ENCODE peak calls at places on chromosomes 2 and 18, in seven cellular contexts. One of them, this sample, is unnamed.

GRCh38 chr2:222862915-222863544 is 2.2 kb downstream of the ACSL3 start:
- DNase-seq in CD8-positive, alpha-beta T cell: no peak
- DNase-seq in HCT116: no peak
- DNase-seq in DND-41: no peak
- DNase-seq in heart right ventricle: no peak
- DNase-seq in GM06990: no peak
- DNase-seq in cardiac muscle cell: no peak
- DNase-seq in this sample: no peak

GRCh38 chr2:151297882-151298281 is 8.4 kb upstream of the NMI start:
- DNase-seq in CD8-positive, alpha-beta T cell: no peak
- DNase-seq in GM06990: no peak
- DNase-seq in heart right ventricle: no peak
- DNase-seq in cardiac muscle cell: no peak
- DNase-seq in HCT116: no peak
- DNase-seq in DND-41: no peak
- DNase-seq in this sample: no peak

GRCh38 chr2:109702250-109702985 is 88.3 kb downstream of the SOWAHC start:
- DNase-seq in CD8-positive, alpha-beta T cell: no peak
- DNase-seq in GM06990: no peak
- DNase-seq in HCT116: peak; percentile 22
- DNase-seq in cardiac muscle cell: no peak
- DNase-seq in heart right ventricle: no peak
- DNase-seq in DND-41: no peak
- DNase-seq in this sample: peak; percentile 79

GRCh38 chr2:220966636-220967035 is 605.5 kb downstream of the EPHA4 start:
- DNase-seq in heart right ventricle: no peak
- DNase-seq in DND-41: no peak
- DNase-seq in GM06990: no peak
- DNase-seq in CD8-positive, alpha-beta T cell: no peak
- DNase-seq in cardiac muscle cell: no peak
- DNase-seq in HCT116: no peak
- DNase-seq in this sample: peak; percentile 89

GRCh38 chr2:198098918-198099317 is 294.5 kb downstream of the PLCL1 start:
- DNase-seq in HCT116: no peak
- DNase-seq in GM06990: no peak
- DNase-seq in CD8-positive, alpha-beta T cell: no peak
- DNase-seq in DND-41: no peak
- DNase-seq in cardiac muscle cell: no peak
- DNase-seq in heart right ventricle: no peak
- DNase-seq in this sample: peak; percentile 18

GRCh38 chr2:230692760-230693159 is 19.9 kb upstream of the CAB39 start:
- DNase-seq in CD8-positive, alpha-beta T cell: no peak
- DNase-seq in cardiac muscle cell: no peak
- DNase-seq in HCT116: no peak
- DNase-seq in DND-41: no peak
- DNase-seq in GM06990: no peak
- DNase-seq in heart right ventricle: no peak
- DNase-seq in this sample: no peak

GRCh38 chr2:119744335-119744939 is 15.3 kb upstream of the PTPN4 start:
- DNase-seq in GM06990: no peak
- DNase-seq in cardiac muscle cell: no peak
- DNase-seq in CD8-positive, alpha-beta T cell: no peak
- DNase-seq in heart right ventricle: no peak
- DNase-seq in HCT116: peak; percentile 49
- DNase-seq in DND-41: no peak
- DNase-seq in this sample: peak; percentile 70

GRCh38 chr2:239396881-239397681 is 3.7 kb downstream of the HDAC4 start:
- DNase-seq in HCT116: no peak
- DNase-seq in heart right ventricle: no peak
- DNase-seq in GM06990: no peak
- DNase-seq in cardiac muscle cell: peak; percentile 10
- DNase-seq in CD8-positive, alpha-beta T cell: peak; percentile 41
- DNase-seq in DND-41: peak; percentile 74
- DNase-seq in this sample: no peak

GRCh38 chr2:84963692-84964405 is 7.1 kb upstream of the KCMF1 start:
- DNase-seq in CD8-positive, alpha-beta T cell: no peak
- DNase-seq in GM06990: no peak
- DNase-seq in HCT116: no peak
- DNase-seq in DND-41: no peak
- DNase-seq in heart right ventricle: no peak
- DNase-seq in cardiac muscle cell: no peak
- DNase-seq in this sample: no peak

GRCh38 chr2:215441560-215442391 is 5.9 kb upstream of the FN1 start:
- DNase-seq in HCT116: no peak
- DNase-seq in GM06990: no peak
- DNase-seq in cardiac muscle cell: no peak
- DNase-seq in DND-41: no peak
- DNase-seq in heart right ventricle: no peak
- DNase-seq in CD8-positive, alpha-beta T cell: no peak
- DNase-seq in this sample: peak; percentile 56

GRCh38 chr2:105261061-105261460 is 19.5 kb downstream of the GPR45 start:
- DNase-seq in DND-41: no peak
- DNase-seq in GM06990: no peak
- DNase-seq in HCT116: no peak
- DNase-seq in CD8-positive, alpha-beta T cell: no peak
- DNase-seq in heart right ventricle: no peak
- DNase-seq in cardiac muscle cell: no peak
- DNase-seq in this sample: peak; percentile 83

GRCh38 chr2:241314181-241314932 is 1.1 kb downstream of the HDLBP start:
- DNase-seq in DND-41: no peak
- DNase-seq in GM06990: no peak
- DNase-seq in CD8-positive, alpha-beta T cell: no peak
- DNase-seq in cardiac muscle cell: no peak
- DNase-seq in heart right ventricle: no peak
- DNase-seq in HCT116: peak; percentile 8
- DNase-seq in this sample: no peak

GRCh38 chr18:9417081-9417841 is 58.1 kb upstream of the RALBP1 start:
- DNase-seq in GM06990: no peak
- DNase-seq in CD8-positive, alpha-beta T cell: no peak
- DNase-seq in DND-41: no peak
- DNase-seq in HCT116: no peak
- DNase-seq in heart right ventricle: peak; percentile 35
- DNase-seq in cardiac muscle cell: no peak
- DNase-seq in this sample: peak; percentile 69

GRCh38 chr2:140929866-140930265 is 1201.0 kb downstream of the LRP1B start:
- DNase-seq in DND-41: no peak
- DNase-seq in cardiac muscle cell: no peak
- DNase-seq in CD8-positive, alpha-beta T cell: no peak
- DNase-seq in heart right ventricle: no peak
- DNase-seq in HCT116: no peak
- DNase-seq in GM06990: no peak
- DNase-seq in this sample: no peak

GRCh38 chr18:58502628-58503027 is 126.3 kb downstream of the ALPK2 start:
- DNase-seq in DND-41: no peak
- DNase-seq in CD8-positive, alpha-beta T cell: no peak
- DNase-seq in HCT116: no peak
- DNase-seq in GM06990: no peak
- DNase-seq in cardiac muscle cell: no peak
- DNase-seq in heart right ventricle: no peak
- DNase-seq in this sample: no peak

GRCh38 chr18:25134858-25135257 is 217.1 kb downstream of the ZNF521 start:
- DNase-seq in cardiac muscle cell: no peak
- DNase-seq in GM06990: no peak
- DNase-seq in DND-41: no peak
- DNase-seq in heart right ventricle: no peak
- DNase-seq in CD8-positive, alpha-beta T cell: no peak
- DNase-seq in HCT116: no peak
- DNase-seq in this sample: no peak

GRCh38 chr2:59936031-59936430 is 617.4 kb downstream of the BCL11A start:
- DNase-seq in heart right ventricle: no peak
- DNase-seq in CD8-positive, alpha-beta T cell: no peak
- DNase-seq in DND-41: no peak
- DNase-seq in GM06990: no peak
- DNase-seq in cardiac muscle cell: no peak
- DNase-seq in HCT116: no peak
- DNase-seq in this sample: no peak

GRCh38 chr2:172743143-172743542 is 7.5 kb downstream of the RAPGEF4 start:
- DNase-seq in cardiac muscle cell: no peak
- DNase-seq in GM06990: no peak
- DNase-seq in CD8-positive, alpha-beta T cell: no peak
- DNase-seq in DND-41: no peak
- DNase-seq in HCT116: no peak
- DNase-seq in heart right ventricle: no peak
- DNase-seq in this sample: no peak

DNA sequence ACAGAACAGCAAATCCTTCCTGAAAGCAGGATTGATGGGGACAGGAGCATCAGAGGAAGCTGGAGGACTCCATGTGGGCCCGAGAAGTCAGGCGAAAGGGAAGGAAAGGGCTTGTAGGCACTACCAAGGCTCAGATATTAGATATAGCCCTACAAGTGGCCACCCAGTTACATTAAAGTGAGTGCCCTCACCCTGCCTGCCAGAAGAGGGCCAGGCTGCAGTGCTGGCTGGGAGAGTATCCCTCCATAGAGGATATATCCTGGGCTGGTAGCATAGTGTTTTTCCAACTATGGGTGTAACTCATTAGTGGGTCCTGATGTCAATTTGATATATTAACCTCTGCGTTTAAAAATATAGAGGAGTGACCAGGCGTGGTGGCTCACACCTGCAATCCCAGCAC is 285.2 kb downstream of the MYCN start:
- DNase-seq in GM06990: no peak
- DNase-seq in heart right ventricle: no peak
- DNase-seq in HCT116: no peak
- DNase-seq in CD8-positive, alpha-beta T cell: no peak
- DNase-seq in cardiac muscle cell: no peak
- DNase-seq in DND-41: no peak
- DNase-seq in this sample: no peak
- TF ChIP-seq CTCF in GM06990: no peak
- TF ChIP-seq CTCF in heart right ventricle: no peak
- TF ChIP-seq CTCF in HCT116: no peak
- TF ChIP-seq CTCF in CD8-positive, alpha-beta T cell: no peak
- TF ChIP-seq CTCF in cardiac muscle cell: no peak
- TF ChIP-seq CTCF in DND-41: no peak
- TF ChIP-seq CTCF in this sample: no peak

GRCh38 chr2:176639016-176639343 is 369.7 kb downstream of the MTX2 start:
- DNase-seq in GM06990: no peak
- DNase-seq in DND-41: no peak
- DNase-seq in cardiac muscle cell: no peak
- DNase-seq in HCT116: no peak
- DNase-seq in heart right ventricle: no peak
- DNase-seq in CD8-positive, alpha-beta T cell: no peak
- DNase-seq in this sample: no peak

GRCh38 chr2:176645494-176645893 is 376.3 kb downstream of the MTX2 start:
- DNase-seq in GM06990: no peak
- DNase-seq in HCT116: no peak
- DNase-seq in CD8-positive, alpha-beta T cell: no peak
- DNase-seq in cardiac muscle cell: no peak
- DNase-seq in heart right ventricle: no peak
- DNase-seq in DND-41: no peak
- DNase-seq in this sample: no peak

GRCh38 chr2:176641436-176641835 is 372.2 kb downstream of the MTX2 start:
- DNase-seq in HCT116: no peak
- DNase-seq in GM06990: no peak
- DNase-seq in DND-41: no peak
- DNase-seq in CD8-positive, alpha-beta T cell: no peak
- DNase-seq in cardiac muscle cell: no peak
- DNase-seq in heart right ventricle: no peak
- DNase-seq in this sample: no peak

GRCh38 chr2:176643711-176644110 is 374.5 kb downstream of the MTX2 start:
- DNase-seq in CD8-positive, alpha-beta T cell: no peak
- DNase-seq in cardiac muscle cell: no peak
- DNase-seq in HCT116: no peak
- DNase-seq in DND-41: no peak
- DNase-seq in GM06990: no peak
- DNase-seq in heart right ventricle: no peak
- DNase-seq in this sample: no peak

DNA sequence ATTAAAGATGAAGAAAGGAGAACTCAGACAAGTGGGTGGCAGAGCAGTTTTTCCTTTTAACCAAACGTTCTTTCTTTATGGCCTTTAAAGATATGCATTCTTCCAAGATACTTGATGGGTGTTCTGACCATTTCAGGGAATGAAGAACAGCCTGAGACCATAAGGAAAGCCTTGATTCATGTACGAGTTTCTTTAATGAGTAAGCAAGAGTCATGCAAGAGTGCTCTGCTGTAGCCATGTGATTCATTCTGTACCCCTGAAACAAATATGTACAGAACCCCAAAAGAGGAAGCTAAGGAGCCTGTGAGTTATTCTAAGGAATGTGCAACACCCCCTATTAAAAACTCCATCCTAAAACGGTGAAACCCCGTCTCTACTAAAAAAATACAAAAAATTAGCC is 372.8 kb downstream of the MTX2 start:
- DNase-seq in CD8-positive, alpha-beta T cell: no peak
- DNase-seq in GM06990: peak; percentile 30
- DNase-seq in heart right ventricle: no peak
- DNase-seq in DND-41: no peak
- DNase-seq in HCT116: no peak
- DNase-seq in cardiac muscle cell: no peak
- DNase-seq in this sample: peak; percentile 96
- H3K27me3 ChIP-seq in CD8-positive, alpha-beta T cell: peaks cover 21% of the 10 kb centered on the region
- H3K27me3 ChIP-seq in GM06990: no peaks in the 10 kb centered on the region
- H3K27me3 ChIP-seq in heart right ventricle: peaks cover 12% of the 10 kb centered on the region
- H3K27me3 ChIP-seq in DND-41: peaks cover 4% of the 10 kb centered on the region
- H3K27me3 ChIP-seq in HCT116: no peaks in the 10 kb centered on the region
- H3K27me3 ChIP-seq in cardiac muscle cell: peaks cover 96% of the 10 kb centered on the region
- H3K27me3 ChIP-seq in this sample: no peaks in the 10 kb centered on the region

GRCh38 chr2:150140777-150141176 is 346.7 kb downstream of the RND3 start:
- DNase-seq in GM06990: no peak
- DNase-seq in HCT116: no peak
- DNase-seq in heart right ventricle: no peak
- DNase-seq in cardiac muscle cell: no peak
- DNase-seq in CD8-positive, alpha-beta T cell: no peak
- DNase-seq in DND-41: no peak
- DNase-seq in this sample: no peak
- H3K4me3 ChIP-seq in GM06990: no peak overlapping the region
- H3K4me3 ChIP-seq in HCT116: no peak overlapping the region
- H3K4me3 ChIP-seq in heart right ventricle: no peak overlapping the region
- H3K4me3 ChIP-seq in cardiac muscle cell: no peak overlapping the region
- H3K4me3 ChIP-seq in CD8-positive, alpha-beta T cell: no peak overlapping the region
- H3K4me3 ChIP-seq in DND-41: no peak overlapping the region
- H3K4me3 ChIP-seq in this sample: no peak overlapping the region

DNA sequence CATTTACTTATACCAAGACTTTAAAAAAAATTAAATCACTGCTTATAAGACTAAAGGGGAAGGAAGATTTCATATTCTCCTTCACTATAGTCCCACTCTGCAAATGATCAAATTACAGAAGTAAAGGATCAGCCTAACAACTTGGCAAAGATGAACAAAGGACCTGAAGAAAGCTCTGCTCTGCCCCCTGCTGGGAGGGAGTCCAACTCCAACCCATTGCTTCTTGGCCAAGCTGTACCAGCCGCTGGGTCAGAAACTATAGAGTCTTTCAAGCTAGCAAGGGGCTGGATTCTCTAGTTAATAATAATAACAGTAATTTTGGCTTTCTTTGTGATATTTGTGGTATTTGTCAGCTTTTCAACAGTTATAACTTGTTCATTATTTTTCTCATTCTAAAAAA is 927.0 kb upstream of the CRIM1 start:
- DNase-seq in CD8-positive, alpha-beta T cell: no peak
- DNase-seq in heart right ventricle: peak; percentile 15
- DNase-seq in cardiac muscle cell: peak; percentile 63
- DNase-seq in GM06990: no peak
- DNase-seq in DND-41: peak; percentile 24
- DNase-seq in HCT116: no peak
- DNase-seq in this sample: no peak
- TF ChIP-seq CTCF in CD8-positive, alpha-beta T cell: no peak
- TF ChIP-seq CTCF in heart right ventricle: peak; percentile 31
- TF ChIP-seq CTCF in cardiac muscle cell: peak; percentile 28
- TF ChIP-seq CTCF in GM06990: peak; percentile 73
- TF ChIP-seq CTCF in DND-41: peak; percentile 61
- TF ChIP-seq CTCF in HCT116: peak; percentile 41
- TF ChIP-seq CTCF in this sample: peak; percentile 79

This sample was measured in kidney epithelial cell.